ENCODE peak calls at places on chromosomes 3 and 15, in ten cellular contexts. One of them, this sample, is unnamed. For H3K27me3, the result is how much of the 10 kb centered on the place peaks cover.

GRCh38 chr3:43870844-43871626 is 180.3 kb downstream of the ABHD5 start:
- DNase-seq in heart left ventricle: no peak
- DNase-seq in suprapubic skin: no peak
- DNase-seq in H1: peak
- DNase-seq in HepG2: no peak
- DNase-seq in body of pancreas: no peak
- DNase-seq in ovary: no peak
- DNase-seq in vagina: no peak
- DNase-seq in uterus: no peak
- DNase-seq in GM12878: no peak
- DNase-seq in this sample: no peak

GRCh38 chr15:58957101-58957973 is 23.9 kb upstream of the SLTM start:
- DNase-seq in heart left ventricle: no peak
- DNase-seq in suprapubic skin: no peak
- DNase-seq in H1: peak
- DNase-seq in HepG2: peak
- DNase-seq in body of pancreas: peak
- DNase-seq in ovary: no peak
- DNase-seq in vagina: no peak
- DNase-seq in uterus: peak
- DNase-seq in GM12878: no peak
- DNase-seq in this sample: no peak

GRCh38 chr15:44194397-44195150 is 497 bp downstream of the FRMD5 start:
- DNase-seq in heart left ventricle: peak
- DNase-seq in suprapubic skin: no peak
- DNase-seq in H1: peak
- DNase-seq in HepG2: no peak
- DNase-seq in body of pancreas: peak
- DNase-seq in ovary: no peak
- DNase-seq in vagina: no peak
- DNase-seq in uterus: no peak
- DNase-seq in GM12878: no peak
- DNase-seq in this sample: no peak

GRCh38 chr3:134090031-134090430 is 60.3 kb upstream of the SLCO2A1 start:
- DNase-seq in heart left ventricle: no peak
- DNase-seq in suprapubic skin: no peak
- DNase-seq in H1: no peak
- DNase-seq in HepG2: no peak
- DNase-seq in body of pancreas: no peak
- DNase-seq in ovary: no peak
- DNase-seq in vagina: no peak
- DNase-seq in uterus: no peak
- DNase-seq in GM12878: no peak
- DNase-seq in this sample: no peak

GRCh38 chr3:143203848-143204247 is 84.3 kb downstream of the CHST2 start:
- DNase-seq in heart left ventricle: no peak
- DNase-seq in suprapubic skin: no peak
- DNase-seq in H1: no peak
- DNase-seq in HepG2: no peak
- DNase-seq in body of pancreas: no peak
- DNase-seq in ovary: no peak
- DNase-seq in vagina: no peak
- DNase-seq in uterus: no peak
- DNase-seq in GM12878: no peak
- DNase-seq in this sample: no peak

GRCh38 chr3:116920836-116921596 is 211.4 kb downstream of the TUSC7 start:
- DNase-seq in heart left ventricle: no peak
- DNase-seq in suprapubic skin: no peak
- DNase-seq in H1: no peak
- DNase-seq in HepG2: no peak
- DNase-seq in body of pancreas: no peak
- DNase-seq in ovary: no peak
- DNase-seq in vagina: no peak
- DNase-seq in uterus: no peak
- DNase-seq in GM12878: no peak
- DNase-seq in this sample: no peak

GRCh38 chr3:9915252-9916141 is 1.4 kb upstream of the IL17RC start:
- DNase-seq in heart left ventricle: peak
- DNase-seq in suprapubic skin: peak
- DNase-seq in H1: peak
- DNase-seq in HepG2: peak
- DNase-seq in body of pancreas: peak
- DNase-seq in ovary: peak
- DNase-seq in vagina: peak
- DNase-seq in uterus: peak
- DNase-seq in GM12878: no peak
- DNase-seq in this sample: no peak

GRCh38 chr3:89139901-89140300 is 32.5 kb downstream of the EPHA3 start:
- DNase-seq in heart left ventricle: no peak
- DNase-seq in suprapubic skin: no peak
- DNase-seq in H1: no peak
- DNase-seq in HepG2: no peak
- DNase-seq in body of pancreas: no peak
- DNase-seq in ovary: no peak
- DNase-seq in vagina: no peak
- DNase-seq in uterus: no peak
- DNase-seq in GM12878: no peak
- DNase-seq in this sample: no peak

GRCh38 chr15:33068007-33068441 is 126.5 kb downstream of the FMN1 start:
- DNase-seq in heart left ventricle: peak
- DNase-seq in suprapubic skin: no peak
- DNase-seq in H1: no peak
- DNase-seq in HepG2: peak
- DNase-seq in body of pancreas: peak
- DNase-seq in ovary: no peak
- DNase-seq in vagina: no peak
- DNase-seq in uterus: no peak
- DNase-seq in GM12878: no peak
- DNase-seq in this sample: no peak

DNA sequence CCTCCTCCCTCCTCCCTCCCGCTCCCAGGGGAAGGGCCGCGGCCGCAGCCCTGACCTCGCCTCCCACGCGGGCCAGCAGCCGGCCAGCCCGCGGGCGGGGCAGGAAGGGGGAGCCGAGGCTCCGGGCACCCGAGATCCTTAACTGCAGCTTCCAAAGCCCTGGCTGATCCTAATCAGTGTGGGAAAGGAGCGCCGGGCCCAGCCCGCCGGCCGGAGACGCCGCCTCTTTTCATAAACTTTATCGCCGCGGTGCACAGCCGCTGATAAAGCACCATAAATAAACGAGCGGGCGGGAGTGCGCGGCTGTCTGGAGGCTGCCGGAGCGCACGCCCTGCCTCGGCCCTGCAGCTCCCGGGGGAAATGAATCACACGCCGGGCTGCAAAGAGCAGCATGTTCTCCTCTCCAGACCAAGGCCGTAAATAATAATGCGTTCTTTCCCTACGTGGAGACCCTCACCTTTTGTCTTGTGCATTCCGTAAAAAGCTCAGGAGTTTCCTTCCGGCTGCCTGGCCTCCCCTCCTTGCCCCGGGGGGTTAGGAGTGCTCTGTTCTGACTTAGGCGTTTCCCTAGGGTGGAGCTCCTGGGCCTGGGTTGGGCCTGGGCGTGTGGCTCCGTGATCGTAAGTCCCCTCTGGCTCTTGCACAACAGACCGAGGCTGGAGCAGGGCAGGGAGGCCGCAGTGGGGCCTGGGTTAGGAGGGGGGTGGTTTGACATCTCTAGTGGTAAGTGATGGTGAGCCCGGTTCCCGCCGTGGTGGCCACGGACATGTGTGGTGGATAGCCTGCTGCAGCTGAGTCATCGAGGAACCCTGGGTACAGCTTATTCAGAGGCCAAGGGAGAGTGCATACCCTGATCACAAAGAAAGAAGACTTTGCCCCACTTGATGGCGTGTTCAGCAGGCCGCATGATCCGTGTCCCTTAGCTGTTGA is 132.6 kb upstream of the HES1 start:
- DNase-seq in heart left ventricle: peak
- DNase-seq in suprapubic skin: peak
- DNase-seq in H1: peak
- DNase-seq in HepG2: peak
- DNase-seq in body of pancreas: peak
- DNase-seq in ovary: peak
- DNase-seq in vagina: peak
- DNase-seq in uterus: peak
- DNase-seq in GM12878: peak
- DNase-seq in this sample: peak
- TF ChIP-seq POLR2A in heart left ventricle: no peak
- TF ChIP-seq POLR2A in suprapubic skin: no peak
- TF ChIP-seq POLR2A in H1: no peak
- TF ChIP-seq POLR2A in HepG2: no peak
- TF ChIP-seq POLR2A in body of pancreas: peak
- TF ChIP-seq POLR2A in ovary: peak
- TF ChIP-seq POLR2A in vagina: no peak
- TF ChIP-seq POLR2A in uterus: peak
- TF ChIP-seq POLR2A in GM12878: no peak
- TF ChIP-seq POLR2A in this sample: no peak

GRCh38 chr15:61702224-61703120 is 357.8 kb downstream of the VPS13C start:
- DNase-seq in heart left ventricle: no peak
- DNase-seq in suprapubic skin: no peak
- DNase-seq in H1: peak
- DNase-seq in HepG2: no peak
- DNase-seq in body of pancreas: no peak
- DNase-seq in ovary: no peak
- DNase-seq in vagina: no peak
- DNase-seq in uterus: no peak
- DNase-seq in GM12878: no peak
- DNase-seq in this sample: no peak

GRCh38 chr15:61700803-61701202 is 359.4 kb downstream of the VPS13C start:
- DNase-seq in heart left ventricle: no peak
- DNase-seq in suprapubic skin: no peak
- DNase-seq in H1: no peak
- DNase-seq in HepG2: no peak
- DNase-seq in body of pancreas: no peak
- DNase-seq in ovary: no peak
- DNase-seq in vagina: no peak
- DNase-seq in uterus: no peak
- DNase-seq in GM12878: no peak
- DNase-seq in this sample: no peak

GRCh38 chr15:61701455-61701854 is 358.8 kb downstream of the VPS13C start:
- DNase-seq in heart left ventricle: no peak
- DNase-seq in suprapubic skin: no peak
- DNase-seq in H1: no peak
- DNase-seq in HepG2: no peak
- DNase-seq in body of pancreas: no peak
- DNase-seq in ovary: no peak
- DNase-seq in vagina: no peak
- DNase-seq in uterus: no peak
- DNase-seq in GM12878: no peak
- DNase-seq in this sample: no peak

GRCh38 chr15:61697796-61698195 is 362.5 kb downstream of the VPS13C start:
- DNase-seq in heart left ventricle: no peak
- DNase-seq in suprapubic skin: no peak
- DNase-seq in H1: no peak
- DNase-seq in HepG2: no peak
- DNase-seq in body of pancreas: no peak
- DNase-seq in ovary: no peak
- DNase-seq in vagina: no peak
- DNase-seq in uterus: no peak
- DNase-seq in GM12878: no peak
- DNase-seq in this sample: no peak
- H3K27ac ChIP-seq in heart left ventricle: no peak
- H3K27ac ChIP-seq in suprapubic skin: no peak
- H3K27ac ChIP-seq in H1: no peak
- H3K27ac ChIP-seq in HepG2: no peak
- H3K27ac ChIP-seq in body of pancreas: no peak
- H3K27ac ChIP-seq in ovary: no peak
- H3K27ac ChIP-seq in vagina: no peak
- H3K27ac ChIP-seq in uterus: no peak
- H3K27ac ChIP-seq in GM12878: no peak
- H3K27ac ChIP-seq in this sample: no peak

DNA sequence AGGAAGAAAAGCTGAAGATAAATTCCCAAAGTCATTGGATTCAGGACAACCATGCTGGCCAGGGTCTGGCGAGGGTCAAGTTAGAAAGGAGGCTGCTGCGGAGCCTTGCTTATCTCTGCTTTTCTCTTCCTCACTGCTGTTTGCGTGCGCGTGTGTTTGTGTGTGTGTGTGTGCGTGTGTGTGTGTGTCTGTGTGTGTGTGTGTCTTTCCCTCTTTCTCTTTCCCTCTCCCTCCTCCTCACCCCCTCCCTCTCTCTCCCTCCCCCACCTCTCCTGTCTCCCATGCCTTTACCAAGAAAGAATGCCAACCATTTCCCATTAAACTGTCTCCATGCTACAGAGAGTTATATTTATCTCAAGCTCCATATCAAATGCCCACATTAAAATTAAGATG is at the start of gene COLQ:
- DNase-seq in heart left ventricle: no peak
- DNase-seq in suprapubic skin: peak
- DNase-seq in H1: no peak
- DNase-seq in HepG2: no peak
- DNase-seq in body of pancreas: no peak
- DNase-seq in ovary: peak
- DNase-seq in vagina: no peak
- DNase-seq in uterus: no peak
- DNase-seq in GM12878: no peak
- DNase-seq in this sample: no peak
- H3K27me3 ChIP-seq in heart left ventricle: under half
- H3K27me3 ChIP-seq in suprapubic skin: under half
- H3K27me3 ChIP-seq in H1: under half
- H3K27me3 ChIP-seq in HepG2: under half
- H3K27me3 ChIP-seq in body of pancreas: under half
- H3K27me3 ChIP-seq in ovary: under half
- H3K27me3 ChIP-seq in vagina: under half
- H3K27me3 ChIP-seq in uterus: under half
- H3K27me3 ChIP-seq in GM12878: under half
- H3K27me3 ChIP-seq in this sample: under half

GRCh38 chr15:72688697-72689096 is 2.7 kb downstream of the BBS4 start:
- DNase-seq in heart left ventricle: no peak
- DNase-seq in suprapubic skin: no peak
- DNase-seq in H1: no peak
- DNase-seq in HepG2: no peak
- DNase-seq in body of pancreas: no peak
- DNase-seq in ovary: no peak
- DNase-seq in vagina: no peak
- DNase-seq in uterus: no peak
- DNase-seq in GM12878: no peak
- DNase-seq in this sample: no peak

GRCh38 chr15:72682772-72683171 is 3.2 kb downstream of the HIGD2B start:
- DNase-seq in heart left ventricle: no peak
- DNase-seq in suprapubic skin: no peak
- DNase-seq in H1: no peak
- DNase-seq in HepG2: no peak
- DNase-seq in body of pancreas: no peak
- DNase-seq in ovary: no peak
- DNase-seq in vagina: no peak
- DNase-seq in uterus: no peak
- DNase-seq in GM12878: no peak
- DNase-seq in this sample: no peak

GRCh38 chr15:72685301-72685924 is 569 bp downstream of the HIGD2B start:
- DNase-seq in heart left ventricle: no peak
- DNase-seq in suprapubic skin: no peak
- DNase-seq in H1: no peak
- DNase-seq in HepG2: peak
- DNase-seq in body of pancreas: no peak
- DNase-seq in ovary: no peak
- DNase-seq in vagina: no peak
- DNase-seq in uterus: no peak
- DNase-seq in GM12878: no peak
- DNase-seq in this sample: no peak

GRCh38 chr15:72690938-72691337 is 4.9 kb downstream of the BBS4 start:
- DNase-seq in heart left ventricle: no peak
- DNase-seq in suprapubic skin: no peak
- DNase-seq in H1: no peak
- DNase-seq in HepG2: no peak
- DNase-seq in body of pancreas: no peak
- DNase-seq in ovary: no peak
- DNase-seq in vagina: no peak
- DNase-seq in uterus: no peak
- DNase-seq in GM12878: no peak
- DNase-seq in this sample: no peak

GRCh38 chr15:72685925-72686794 is at the start of the genes BBS4 and HIGD2B:
- DNase-seq in heart left ventricle: peak
- DNase-seq in suprapubic skin: peak
- DNase-seq in H1: peak
- DNase-seq in HepG2: peak
- DNase-seq in body of pancreas: peak
- DNase-seq in ovary: peak
- DNase-seq in vagina: peak
- DNase-seq in uterus: peak
- DNase-seq in GM12878: peak
- DNase-seq in this sample: no peak
- TF ChIP-seq POLR2A in heart left ventricle: peak
- TF ChIP-seq POLR2A in suprapubic skin: no peak
- TF ChIP-seq POLR2A in H1: peak
- TF ChIP-seq POLR2A in HepG2: peak
- TF ChIP-seq POLR2A in body of pancreas: peak
- TF ChIP-seq POLR2A in ovary: peak
- TF ChIP-seq POLR2A in vagina: peak
- TF ChIP-seq POLR2A in uterus: peak
- TF ChIP-seq POLR2A in GM12878: peak
- TF ChIP-seq POLR2A in this sample: peak

This sample was measured in esophagus squamous epithelium.